ENCODE peak calls at places on chromosomes 6 and 20, in nine cellular contexts. One of them, this sample, is unnamed.

GRCh38 chr6:45254242-45254641 is 73.9 kb upstream of the RUNX2 start:
- DNase-seq in heart left ventricle: no peak
- DNase-seq in fibroblast of mammary gland: no peak
- DNase-seq in activated T-cell treated with anti-CD3 and anti-CD28 coated beads, Interleukin-2, amount 50 U/mL, for 1 hour: no peak
- DNase-seq in NCI-H1105 treated with DMSO at 0.1 percent for 48 hours: no peak
- DNase-seq in GOT3: no peak
- DNase-seq in DMS153: no peak
- DNase-seq in activated CD4-positive, alpha-beta T cell treated with anti-CD3 and anti-CD28 coated beads, Interleukin-2, amount 50 U/mL, for 24 hours: no peak
- DNase-seq in naive thymus-derived CD8-positive, alpha-beta T cell: no peak
- DNase-seq in this sample: no peak

GRCh38 chr6:112665114-112665513 is 318.0 kb downstream of the RFPL4B start:
- DNase-seq in heart left ventricle: no peak
- DNase-seq in fibroblast of mammary gland: peak
- DNase-seq in activated T-cell treated with anti-CD3 and anti-CD28 coated beads, Interleukin-2, amount 50 U/mL, for 1 hour: no peak
- DNase-seq in NCI-H1105 treated with DMSO at 0.1 percent for 48 hours: no peak
- DNase-seq in GOT3: no peak
- DNase-seq in DMS153: no peak
- DNase-seq in activated CD4-positive, alpha-beta T cell treated with anti-CD3 and anti-CD28 coated beads, Interleukin-2, amount 50 U/mL, for 24 hours: no peak
- DNase-seq in naive thymus-derived CD8-positive, alpha-beta T cell: no peak
- DNase-seq in this sample: no peak

GRCh38 chr20:1803216-1804128 is 91.7 kb upstream of the SIRPA start:
- DNase-seq in heart left ventricle: peak
- DNase-seq in fibroblast of mammary gland: peak
- DNase-seq in activated T-cell treated with anti-CD3 and anti-CD28 coated beads, Interleukin-2, amount 50 U/mL, for 1 hour: no peak
- DNase-seq in NCI-H1105 treated with DMSO at 0.1 percent for 48 hours: peak
- DNase-seq in GOT3: no peak
- DNase-seq in DMS153: peak
- DNase-seq in activated CD4-positive, alpha-beta T cell treated with anti-CD3 and anti-CD28 coated beads, Interleukin-2, amount 50 U/mL, for 24 hours: no peak
- DNase-seq in naive thymus-derived CD8-positive, alpha-beta T cell: peak
- DNase-seq in this sample: no peak

GRCh38 chr6:106070626-106071025 is 15.5 kb upstream of the PRDM1 start:
- DNase-seq in heart left ventricle: no peak
- DNase-seq in fibroblast of mammary gland: no peak
- DNase-seq in activated T-cell treated with anti-CD3 and anti-CD28 coated beads, Interleukin-2, amount 50 U/mL, for 1 hour: no peak
- DNase-seq in NCI-H1105 treated with DMSO at 0.1 percent for 48 hours: no peak
- DNase-seq in GOT3: no peak
- DNase-seq in DMS153: no peak
- DNase-seq in activated CD4-positive, alpha-beta T cell treated with anti-CD3 and anti-CD28 coated beads, Interleukin-2, amount 50 U/mL, for 24 hours: no peak
- DNase-seq in naive thymus-derived CD8-positive, alpha-beta T cell: no peak
- DNase-seq in this sample: no peak

GRCh38 chr6:170250981-170251775 is 39.7 kb downstream of the DLL1 start:
- DNase-seq in heart left ventricle: no peak
- DNase-seq in fibroblast of mammary gland: peak
- DNase-seq in activated T-cell treated with anti-CD3 and anti-CD28 coated beads, Interleukin-2, amount 50 U/mL, for 1 hour: no peak
- DNase-seq in NCI-H1105 treated with DMSO at 0.1 percent for 48 hours: no peak
- DNase-seq in GOT3: no peak
- DNase-seq in DMS153: no peak
- DNase-seq in activated CD4-positive, alpha-beta T cell treated with anti-CD3 and anti-CD28 coated beads, Interleukin-2, amount 50 U/mL, for 24 hours: no peak
- DNase-seq in naive thymus-derived CD8-positive, alpha-beta T cell: no peak
- DNase-seq in this sample: peak

GRCh38 chr20:20002101-20002998 is 14.8 kb upstream of the NAA20 start:
- DNase-seq in heart left ventricle: no peak
- DNase-seq in fibroblast of mammary gland: peak
- DNase-seq in activated T-cell treated with anti-CD3 and anti-CD28 coated beads, Interleukin-2, amount 50 U/mL, for 1 hour: no peak
- DNase-seq in NCI-H1105 treated with DMSO at 0.1 percent for 48 hours: no peak
- DNase-seq in GOT3: no peak
- DNase-seq in DMS153: no peak
- DNase-seq in activated CD4-positive, alpha-beta T cell treated with anti-CD3 and anti-CD28 coated beads, Interleukin-2, amount 50 U/mL, for 24 hours: no peak
- DNase-seq in naive thymus-derived CD8-positive, alpha-beta T cell: no peak
- DNase-seq in this sample: no peak

GRCh38 chr6:70657706-70658105 is 10.0 kb upstream of the SMAP1 start:
- DNase-seq in heart left ventricle: no peak
- DNase-seq in fibroblast of mammary gland: no peak
- DNase-seq in activated T-cell treated with anti-CD3 and anti-CD28 coated beads, Interleukin-2, amount 50 U/mL, for 1 hour: no peak
- DNase-seq in NCI-H1105 treated with DMSO at 0.1 percent for 48 hours: no peak
- DNase-seq in GOT3: no peak
- DNase-seq in DMS153: no peak
- DNase-seq in activated CD4-positive, alpha-beta T cell treated with anti-CD3 and anti-CD28 coated beads, Interleukin-2, amount 50 U/mL, for 24 hours: no peak
- DNase-seq in naive thymus-derived CD8-positive, alpha-beta T cell: no peak
- DNase-seq in this sample: no peak

GRCh38 chr20:16106191-16106849 is 466.9 kb downstream of the KIF16B start:
- DNase-seq in heart left ventricle: no peak
- DNase-seq in fibroblast of mammary gland: peak
- DNase-seq in activated T-cell treated with anti-CD3 and anti-CD28 coated beads, Interleukin-2, amount 50 U/mL, for 1 hour: no peak
- DNase-seq in NCI-H1105 treated with DMSO at 0.1 percent for 48 hours: no peak
- DNase-seq in GOT3: no peak
- DNase-seq in DMS153: no peak
- DNase-seq in activated CD4-positive, alpha-beta T cell treated with anti-CD3 and anti-CD28 coated beads, Interleukin-2, amount 50 U/mL, for 24 hours: no peak
- DNase-seq in naive thymus-derived CD8-positive, alpha-beta T cell: no peak
- DNase-seq in this sample: no peak

GRCh38 chr6:148367418-148368024 is 24.9 kb downstream of the SASH1 start:
- DNase-seq in heart left ventricle: peak
- DNase-seq in fibroblast of mammary gland: peak
- DNase-seq in activated T-cell treated with anti-CD3 and anti-CD28 coated beads, Interleukin-2, amount 50 U/mL, for 1 hour: no peak
- DNase-seq in NCI-H1105 treated with DMSO at 0.1 percent for 48 hours: no peak
- DNase-seq in GOT3: no peak
- DNase-seq in DMS153: no peak
- DNase-seq in activated CD4-positive, alpha-beta T cell treated with anti-CD3 and anti-CD28 coated beads, Interleukin-2, amount 50 U/mL, for 24 hours: no peak
- DNase-seq in naive thymus-derived CD8-positive, alpha-beta T cell: no peak
- DNase-seq in this sample: peak

GRCh38 chr6:16031278-16031981 is 97.5 kb upstream of the MYLIP start:
- DNase-seq in heart left ventricle: no peak
- DNase-seq in fibroblast of mammary gland: no peak
- DNase-seq in activated T-cell treated with anti-CD3 and anti-CD28 coated beads, Interleukin-2, amount 50 U/mL, for 1 hour: no peak
- DNase-seq in NCI-H1105 treated with DMSO at 0.1 percent for 48 hours: no peak
- DNase-seq in GOT3: no peak
- DNase-seq in DMS153: no peak
- DNase-seq in activated CD4-positive, alpha-beta T cell treated with anti-CD3 and anti-CD28 coated beads, Interleukin-2, amount 50 U/mL, for 24 hours: no peak
- DNase-seq in naive thymus-derived CD8-positive, alpha-beta T cell: no peak
- DNase-seq in this sample: no peak

GRCh38 chr20:19815553-19815991 is 57.5 kb downstream of the RIN2 start:
- DNase-seq in heart left ventricle: peak
- DNase-seq in fibroblast of mammary gland: peak
- DNase-seq in activated T-cell treated with anti-CD3 and anti-CD28 coated beads, Interleukin-2, amount 50 U/mL, for 1 hour: no peak
- DNase-seq in NCI-H1105 treated with DMSO at 0.1 percent for 48 hours: no peak
- DNase-seq in GOT3: peak
- DNase-seq in DMS153: no peak
- DNase-seq in activated CD4-positive, alpha-beta T cell treated with anti-CD3 and anti-CD28 coated beads, Interleukin-2, amount 50 U/mL, for 24 hours: no peak
- DNase-seq in naive thymus-derived CD8-positive, alpha-beta T cell: no peak
- DNase-seq in this sample: peak

GRCh38 chr6:27867941-27868705 is 44.1 kb downstream of the OR2B2 start:
- DNase-seq in heart left ventricle: no peak
- DNase-seq in fibroblast of mammary gland: peak
- DNase-seq in activated T-cell treated with anti-CD3 and anti-CD28 coated beads, Interleukin-2, amount 50 U/mL, for 1 hour: no peak
- DNase-seq in NCI-H1105 treated with DMSO at 0.1 percent for 48 hours: peak
- DNase-seq in GOT3: no peak
- DNase-seq in DMS153: no peak
- DNase-seq in activated CD4-positive, alpha-beta T cell treated with anti-CD3 and anti-CD28 coated beads, Interleukin-2, amount 50 U/mL, for 24 hours: no peak
- DNase-seq in naive thymus-derived CD8-positive, alpha-beta T cell: no peak
- DNase-seq in this sample: no peak

GRCh38 chr20:62935968-62936585 is 1.9 kb upstream of the GID8 start:
- DNase-seq in heart left ventricle: no peak
- DNase-seq in fibroblast of mammary gland: no peak
- DNase-seq in activated T-cell treated with anti-CD3 and anti-CD28 coated beads, Interleukin-2, amount 50 U/mL, for 1 hour: no peak
- DNase-seq in NCI-H1105 treated with DMSO at 0.1 percent for 48 hours: no peak
- DNase-seq in GOT3: no peak
- DNase-seq in DMS153: no peak
- DNase-seq in activated CD4-positive, alpha-beta T cell treated with anti-CD3 and anti-CD28 coated beads, Interleukin-2, amount 50 U/mL, for 24 hours: no peak
- DNase-seq in naive thymus-derived CD8-positive, alpha-beta T cell: no peak
- DNase-seq in this sample: no peak

GRCh38 chr6:133512410-133513016 is 271.4 kb downstream of the EYA4 start:
- DNase-seq in heart left ventricle: no peak
- DNase-seq in fibroblast of mammary gland: peak
- DNase-seq in activated T-cell treated with anti-CD3 and anti-CD28 coated beads, Interleukin-2, amount 50 U/mL, for 1 hour: no peak
- DNase-seq in NCI-H1105 treated with DMSO at 0.1 percent for 48 hours: peak
- DNase-seq in GOT3: no peak
- DNase-seq in DMS153: no peak
- DNase-seq in activated CD4-positive, alpha-beta T cell treated with anti-CD3 and anti-CD28 coated beads, Interleukin-2, amount 50 U/mL, for 24 hours: peak
- DNase-seq in naive thymus-derived CD8-positive, alpha-beta T cell: peak
- DNase-seq in this sample: peak

GRCh38 chr6:82017316-82017715 is 230.2 kb downstream of the IBTK start:
- DNase-seq in heart left ventricle: no peak
- DNase-seq in fibroblast of mammary gland: peak
- DNase-seq in activated T-cell treated with anti-CD3 and anti-CD28 coated beads, Interleukin-2, amount 50 U/mL, for 1 hour: no peak
- DNase-seq in NCI-H1105 treated with DMSO at 0.1 percent for 48 hours: no peak
- DNase-seq in GOT3: no peak
- DNase-seq in DMS153: peak
- DNase-seq in activated CD4-positive, alpha-beta T cell treated with anti-CD3 and anti-CD28 coated beads, Interleukin-2, amount 50 U/mL, for 24 hours: no peak
- DNase-seq in naive thymus-derived CD8-positive, alpha-beta T cell: no peak
- DNase-seq in this sample: peak

GRCh38 chr6:131950767-131951575 is at the start of gene CCN2:
- DNase-seq in heart left ventricle: peak
- DNase-seq in fibroblast of mammary gland: peak
- DNase-seq in activated T-cell treated with anti-CD3 and anti-CD28 coated beads, Interleukin-2, amount 50 U/mL, for 1 hour: no peak
- DNase-seq in NCI-H1105 treated with DMSO at 0.1 percent for 48 hours: peak
- DNase-seq in GOT3: peak
- DNase-seq in DMS153: peak
- DNase-seq in activated CD4-positive, alpha-beta T cell treated with anti-CD3 and anti-CD28 coated beads, Interleukin-2, amount 50 U/mL, for 24 hours: no peak
- DNase-seq in naive thymus-derived CD8-positive, alpha-beta T cell: no peak
- DNase-seq in this sample: peak

GRCh38 chr6:36118550-36119107 is 11.7 kb upstream of the MAPK13 start:
- DNase-seq in heart left ventricle: no peak
- DNase-seq in fibroblast of mammary gland: peak
- DNase-seq in activated T-cell treated with anti-CD3 and anti-CD28 coated beads, Interleukin-2, amount 50 U/mL, for 1 hour: peak
- DNase-seq in NCI-H1105 treated with DMSO at 0.1 percent for 48 hours: peak
- DNase-seq in GOT3: no peak
- DNase-seq in DMS153: peak
- DNase-seq in activated CD4-positive, alpha-beta T cell treated with anti-CD3 and anti-CD28 coated beads, Interleukin-2, amount 50 U/mL, for 24 hours: no peak
- DNase-seq in naive thymus-derived CD8-positive, alpha-beta T cell: peak
- DNase-seq in this sample: no peak

GRCh38 chr6:8215631-8216030 is 113.3 kb upstream of the EEF1E1 start:
- DNase-seq in heart left ventricle: no peak
- DNase-seq in fibroblast of mammary gland: peak
- DNase-seq in activated T-cell treated with anti-CD3 and anti-CD28 coated beads, Interleukin-2, amount 50 U/mL, for 1 hour: no peak
- DNase-seq in NCI-H1105 treated with DMSO at 0.1 percent for 48 hours: no peak
- DNase-seq in GOT3: no peak
- DNase-seq in DMS153: no peak
- DNase-seq in activated CD4-positive, alpha-beta T cell treated with anti-CD3 and anti-CD28 coated beads, Interleukin-2, amount 50 U/mL, for 24 hours: no peak
- DNase-seq in naive thymus-derived CD8-positive, alpha-beta T cell: no peak
- DNase-seq in this sample: peak

GRCh38 chr6:90940812-90941481 is 354.1 kb upstream of the MAP3K7 start:
- DNase-seq in heart left ventricle: no peak
- DNase-seq in fibroblast of mammary gland: peak
- DNase-seq in activated T-cell treated with anti-CD3 and anti-CD28 coated beads, Interleukin-2, amount 50 U/mL, for 1 hour: no peak
- DNase-seq in NCI-H1105 treated with DMSO at 0.1 percent for 48 hours: peak
- DNase-seq in GOT3: no peak
- DNase-seq in DMS153: peak
- DNase-seq in activated CD4-positive, alpha-beta T cell treated with anti-CD3 and anti-CD28 coated beads, Interleukin-2, amount 50 U/mL, for 24 hours: peak
- DNase-seq in naive thymus-derived CD8-positive, alpha-beta T cell: peak
- DNase-seq in this sample: peak